ENCODE peak calls at places on chromosomes 3 and 15, in five cellular contexts. F is mesenteric fat pad, Q is AML-193, B is right lobe of liver, V is endodermal cell. I is an unnamed sample.
A peak's percentile ranks its signal among the peaks of the same experiment; 100 is the strongest.

GRCh38 chr3:129556890-129557736 is 14.1 kb downstream of the H1-8 start:
- DNase-seq in F (no peak), V (no peak), B (no peak), Q (no peak), I (no peak)

GRCh38 chr15:65773386-65774111 is 18.5 kb downstream of the DENND4A start:
- DNase-seq in F (no peak), Q (no peak), V (no peak), B (no peak), I (no peak)

GRCh38 chr3:184155644-184156521 is 706 bp downstream of the DVL3 start:
- DNase-seq in F (no peak), Q (no peak), B (no peak), V (peak; percentile 82), I (peak; percentile 38)

GRCh38 chr15:70284438-70285214 is 186.9 kb upstream of the TLE3 start:
- DNase-seq in B (peak; percentile 87), F (peak; percentile 67), Q (no peak), V (peak; percentile 41), I (no peak)

GRCh38 chr3:119323401-119324107 is 29.4 kb downstream of the ARHGAP31 start:
- DNase-seq in F (no peak), B (no peak), Q (no peak), V (peak; percentile 80), I (no peak)

GRCh38 chr3:112550859-112551258 is 10.9 kb downstream of the ATG3 start:
- DNase-seq in F (no peak), B (no peak), V (no peak), Q (no peak), I (no peak)

GRCh38 chr3:10703875-10704274 is 112.2 kb upstream of the SLC6A11 start:
- DNase-seq in Q (peak; percentile 8), V (peak; percentile 89), F (no peak), B (no peak), I (no peak)

GRCh38 chr3:131960324-131960723 is 74.5 kb downstream of the CPNE4 start:
- DNase-seq in V (no peak), Q (peak; percentile 8), F (no peak), B (no peak), I (no peak)

GRCh38 chr15:35000511-35000910 is 12.4 kb upstream of the ZNF770 start:
- DNase-seq in B (peak; percentile 53), Q (peak; percentile 24), F (no peak), V (peak; percentile 60), I (no peak)

GRCh38 chr3:143737065-143737464 is 111.2 kb downstream of the SLC9A9 start:
- DNase-seq in B (no peak), V (no peak), F (no peak), Q (no peak), I (no peak)

GRCh38 chr3:161142486-161142885 is 37.3 kb upstream of the B3GALNT1 start:
- DNase-seq in V (no peak), B (no peak), Q (no peak), F (no peak), I (no peak)

GRCh38 chr15:64883997-64884511 is 27.6 kb upstream of the ANKDD1A start:
- DNase-seq in V (peak; percentile 68), B (no peak), Q (no peak), F (no peak), I (peak; percentile 68)

GRCh38 chr15:83905874-83906273 is 252.0 kb downstream of the ADAMTSL3 start:
- DNase-seq in Q (no peak), B (no peak), V (no peak), F (no peak), I (no peak)

GRCh38 chr3:45224824-45225464 is 1.1 kb downstream of the TMEM158 start:
- DNase-seq in V (peak; percentile 95), B (peak; percentile 84), Q (peak; percentile 65), F (peak; percentile 92), I (no peak)

GRCh38 chr3:38618343-38618742 is 31.1 kb downstream of the SCN5A start:
- DNase-seq in Q (no peak), F (no peak), V (no peak), B (no peak), I (no peak)

GRCh38 chr15:45714501-45715488 is 80.0 kb downstream of the SQOR start:
- DNase-seq in F (no peak), B (peak; percentile 57), V (peak; percentile 91), Q (peak; percentile 5), I (peak; percentile 42)

GRCh38 chr3:78459751-78460150 is 1308.0 kb downstream of the ROBO1 start:
- DNase-seq in B (no peak), Q (no peak), F (no peak), V (no peak), I (no peak)

GRCh38 chr3:123102826-123103225 is 36.0 kb downstream of the PDIA5 start:
- DNase-seq in Q (no peak), V (no peak), B (peak; percentile 93), F (no peak), I (no peak)

GRCh38 chr3:17130956-17131355 is 246.2 kb downstream of the PLCL2 start:
- DNase-seq in B (no peak), Q (no peak), F (no peak), V (peak; percentile 17), I (no peak)